ENCODE peak calls at places on chromosomes 12 and 14, in six cellular contexts. One of them, this sample, is unnamed.

GRCh38 chr12:74415633-74416032 is 122.0 kb upstream of the ATXN7L3B start:
- DNase-seq in H9: no peak
- DNase-seq in mesenchymal stem cell: peak
- DNase-seq in neuronal stem cell: peak
- DNase-seq in H1: no peak
- DNase-seq in trophoblast cell: peak
- DNase-seq in this sample: peak

GRCh38 chr12:2641209-2641608 is 153.6 kb upstream of the FKBP4 start:
- DNase-seq in H9: peak
- DNase-seq in mesenchymal stem cell: no peak
- DNase-seq in neuronal stem cell: no peak
- DNase-seq in H1: peak
- DNase-seq in trophoblast cell: peak
- DNase-seq in this sample: peak

GRCh38 chr12:25084816-25085215 is 110.1 kb downstream of the DNAI7 start:
- DNase-seq in H9: peak
- DNase-seq in mesenchymal stem cell: no peak
- DNase-seq in neuronal stem cell: no peak
- DNase-seq in H1: peak
- DNase-seq in trophoblast cell: no peak
- DNase-seq in this sample: no peak

GRCh38 chr12:90120627-90121026 is 412.0 kb upstream of the ATP2B1 start:
- DNase-seq in H9: no peak
- DNase-seq in mesenchymal stem cell: no peak
- DNase-seq in neuronal stem cell: no peak
- DNase-seq in H1: no peak
- DNase-seq in trophoblast cell: no peak
- DNase-seq in this sample: no peak

GRCh38 chr14:36424478-36425102 is 95.4 kb downstream of the NKX2-1 start:
- DNase-seq in H9: no peak
- DNase-seq in mesenchymal stem cell: no peak
- DNase-seq in neuronal stem cell: no peak
- DNase-seq in H1: no peak
- DNase-seq in trophoblast cell: no peak
- DNase-seq in this sample: no peak

GRCh38 chr14:76922599-76922998 is 96.4 kb downstream of the LRRC74A start:
- DNase-seq in H9: no peak
- DNase-seq in mesenchymal stem cell: peak
- DNase-seq in neuronal stem cell: no peak
- DNase-seq in H1: no peak
- DNase-seq in trophoblast cell: no peak
- DNase-seq in this sample: peak

GRCh38 chr14:101020971-101021370 is 117.4 kb upstream of the RTL1 start:
- DNase-seq in H9: no peak
- DNase-seq in mesenchymal stem cell: no peak
- DNase-seq in neuronal stem cell: no peak
- DNase-seq in H1: peak
- DNase-seq in trophoblast cell: no peak
- DNase-seq in this sample: no peak

GRCh38 chr12:3107071-3107583 is 29.9 kb downstream of the TSPAN9 start:
- DNase-seq in H9: peak
- DNase-seq in mesenchymal stem cell: peak
- DNase-seq in neuronal stem cell: no peak
- DNase-seq in H1: peak
- DNase-seq in trophoblast cell: no peak
- DNase-seq in this sample: peak

GRCh38 chr14:56998728-56999127 is 188.4 kb upstream of the OTX2 start:
- DNase-seq in H9: no peak
- DNase-seq in mesenchymal stem cell: no peak
- DNase-seq in neuronal stem cell: no peak
- DNase-seq in H1: no peak
- DNase-seq in trophoblast cell: peak
- DNase-seq in this sample: no peak

GRCh38 chr12:117235261-117235660 is 45.0 kb upstream of the FBXO21 start:
- DNase-seq in H9: no peak
- DNase-seq in mesenchymal stem cell: no peak
- DNase-seq in neuronal stem cell: no peak
- DNase-seq in H1: no peak
- DNase-seq in trophoblast cell: no peak
- DNase-seq in this sample: no peak

GRCh38 chr12:40692617-40693502 is 621 bp downstream of the CNTN1 start:
- DNase-seq in H9: peak
- DNase-seq in mesenchymal stem cell: no peak
- DNase-seq in neuronal stem cell: peak
- DNase-seq in H1: peak
- DNase-seq in trophoblast cell: no peak
- DNase-seq in this sample: no peak

GRCh38 chr12:112321277-112321676 is 61.0 kb downstream of the HECTD4 start:
- DNase-seq in H9: no peak
- DNase-seq in mesenchymal stem cell: no peak
- DNase-seq in neuronal stem cell: no peak
- DNase-seq in H1: no peak
- DNase-seq in trophoblast cell: no peak
- DNase-seq in this sample: no peak

GRCh38 chr14:24188251-24189058 is at the start of gene IPO4:
- DNase-seq in H9: peak
- DNase-seq in mesenchymal stem cell: peak
- DNase-seq in neuronal stem cell: peak
- DNase-seq in H1: peak
- DNase-seq in trophoblast cell: peak
- DNase-seq in this sample: peak

GRCh38 chr12:92989715-92990484 is 60.8 kb upstream of the EEA1 start:
- DNase-seq in H9: no peak
- DNase-seq in mesenchymal stem cell: no peak
- DNase-seq in neuronal stem cell: no peak
- DNase-seq in H1: no peak
- DNase-seq in trophoblast cell: no peak
- DNase-seq in this sample: no peak

GRCh38 chr12:47651368-47652254 is 54.2 kb downstream of the RPAP3 start:
- DNase-seq in H9: peak
- DNase-seq in mesenchymal stem cell: peak
- DNase-seq in neuronal stem cell: peak
- DNase-seq in H1: no peak
- DNase-seq in trophoblast cell: peak
- DNase-seq in this sample: peak

GRCh38 chr12:89355243-89356068 is 3.2 kb upstream of the DUSP6 start:
- DNase-seq in H9: no peak
- DNase-seq in mesenchymal stem cell: peak
- DNase-seq in neuronal stem cell: no peak
- DNase-seq in H1: no peak
- DNase-seq in trophoblast cell: peak
- DNase-seq in this sample: no peak

GRCh38 chr12:90244232-90244631 is 535.6 kb upstream of the ATP2B1 start:
- DNase-seq in H9: no peak
- DNase-seq in mesenchymal stem cell: no peak
- DNase-seq in neuronal stem cell: no peak
- DNase-seq in H1: no peak
- DNase-seq in trophoblast cell: no peak
- DNase-seq in this sample: peak

GRCh38 chr12:17304503-17305347 is 698.8 kb upstream of the LMO3 start:
- DNase-seq in H9: no peak
- DNase-seq in mesenchymal stem cell: no peak
- DNase-seq in neuronal stem cell: no peak
- DNase-seq in H1: no peak
- DNase-seq in trophoblast cell: no peak
- DNase-seq in this sample: no peak

GRCh38 chr12:69633061-69633460 is 22.4 kb upstream of the LRRC10 start:
- DNase-seq in H9: no peak
- DNase-seq in mesenchymal stem cell: no peak
- DNase-seq in neuronal stem cell: no peak
- DNase-seq in H1: no peak
- DNase-seq in trophoblast cell: peak
- DNase-seq in this sample: no peak

GRCh38 chr12:113468365-113469223 is 3.1 kb downstream of the LHX5 start:
- DNase-seq in H9: peak
- DNase-seq in mesenchymal stem cell: no peak
- DNase-seq in neuronal stem cell: peak
- DNase-seq in H1: peak
- DNase-seq in trophoblast cell: no peak
- DNase-seq in this sample: no peak

GRCh38 chr12:107580750-107581529 is 104.7 kb upstream of the PWP1 start:
- DNase-seq in H9: peak
- DNase-seq in mesenchymal stem cell: no peak
- DNase-seq in neuronal stem cell: peak
- DNase-seq in H1: peak
- DNase-seq in trophoblast cell: peak
- DNase-seq in this sample: no peak

GRCh38 chr12:101924647-101925046 is 47.3 kb downstream of the DRAM1 start:
- DNase-seq in H9: no peak
- DNase-seq in mesenchymal stem cell: peak
- DNase-seq in neuronal stem cell: no peak
- DNase-seq in H1: no peak
- DNase-seq in trophoblast cell: peak
- DNase-seq in this sample: peak

GRCh38 chr12:31897791-31898503 is 61.3 kb upstream of the RESF1 start:
- DNase-seq in H9: peak
- DNase-seq in mesenchymal stem cell: peak
- DNase-seq in neuronal stem cell: no peak
- DNase-seq in H1: peak
- DNase-seq in trophoblast cell: peak
- DNase-seq in this sample: no peak

GRCh38 chr12:77229640-77230442 is 164.5 kb upstream of the E2F7 start:
- DNase-seq in H9: no peak
- DNase-seq in mesenchymal stem cell: no peak
- DNase-seq in neuronal stem cell: no peak
- DNase-seq in H1: no peak
- DNase-seq in trophoblast cell: no peak
- DNase-seq in this sample: no peak

GRCh38 chr12:77228376-77228775 is 163.0 kb upstream of the E2F7 start:
- DNase-seq in H9: no peak
- DNase-seq in mesenchymal stem cell: no peak
- DNase-seq in neuronal stem cell: no peak
- DNase-seq in H1: no peak
- DNase-seq in trophoblast cell: peak
- DNase-seq in this sample: no peak

GRCh38 chr12:77236066-77236465 is 170.7 kb upstream of the E2F7 start:
- DNase-seq in H9: no peak
- DNase-seq in mesenchymal stem cell: no peak
- DNase-seq in neuronal stem cell: no peak
- DNase-seq in H1: no peak
- DNase-seq in trophoblast cell: no peak
- DNase-seq in this sample: no peak

GRCh38 chr12:77231548-77231947 is 166.2 kb upstream of the E2F7 start:
- DNase-seq in H9: no peak
- DNase-seq in mesenchymal stem cell: peak
- DNase-seq in neuronal stem cell: no peak
- DNase-seq in H1: no peak
- DNase-seq in trophoblast cell: no peak
- DNase-seq in this sample: peak

DNA sequence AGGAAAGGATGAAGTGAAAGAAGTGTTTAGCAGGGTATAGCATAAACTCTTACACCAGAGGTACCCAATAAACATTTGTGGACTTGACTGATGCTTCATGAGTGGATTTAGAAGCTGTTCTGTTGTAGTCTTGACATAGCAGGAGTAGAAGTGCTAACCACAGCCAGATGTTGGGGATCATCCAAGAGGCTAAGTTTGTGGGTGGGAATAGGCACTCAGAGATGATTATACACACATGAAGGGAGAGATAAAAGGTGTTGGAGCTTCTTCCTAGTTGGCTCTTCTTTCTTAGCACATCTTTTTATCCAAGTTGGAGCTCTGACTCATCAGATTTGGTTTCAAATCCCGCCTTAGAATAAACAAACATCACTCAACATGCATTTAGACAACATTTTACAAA is 166.7 kb upstream of the E2F7 start:
- DNase-seq in H9: no peak
- DNase-seq in mesenchymal stem cell: peak
- DNase-seq in neuronal stem cell: no peak
- DNase-seq in H1: no peak
- DNase-seq in trophoblast cell: no peak
- DNase-seq in this sample: peak
- H3K14ac ChIP-seq in H9: no peak
- H3K14ac ChIP-seq in mesenchymal stem cell: no peak
- H3K14ac ChIP-seq in neuronal stem cell: no peak
- H3K14ac ChIP-seq in H1: no peak
- H3K14ac ChIP-seq in trophoblast cell: no peak
- H3K14ac ChIP-seq in this sample: no peak

GRCh38 chr12:105253882-105254513 is 18.0 kb upstream of the APPL2 start:
- DNase-seq in H9: no peak
- DNase-seq in mesenchymal stem cell: peak
- DNase-seq in neuronal stem cell: no peak
- DNase-seq in H1: no peak
- DNase-seq in trophoblast cell: peak
- DNase-seq in this sample: peak
- H3K9ac ChIP-seq in H9: no peak
- H3K9ac ChIP-seq in mesenchymal stem cell: peak
- H3K9ac ChIP-seq in neuronal stem cell: peak
- H3K9ac ChIP-seq in H1: no peak
- H3K9ac ChIP-seq in trophoblast cell: no peak
- H3K9ac ChIP-seq in this sample: peak

DNA sequence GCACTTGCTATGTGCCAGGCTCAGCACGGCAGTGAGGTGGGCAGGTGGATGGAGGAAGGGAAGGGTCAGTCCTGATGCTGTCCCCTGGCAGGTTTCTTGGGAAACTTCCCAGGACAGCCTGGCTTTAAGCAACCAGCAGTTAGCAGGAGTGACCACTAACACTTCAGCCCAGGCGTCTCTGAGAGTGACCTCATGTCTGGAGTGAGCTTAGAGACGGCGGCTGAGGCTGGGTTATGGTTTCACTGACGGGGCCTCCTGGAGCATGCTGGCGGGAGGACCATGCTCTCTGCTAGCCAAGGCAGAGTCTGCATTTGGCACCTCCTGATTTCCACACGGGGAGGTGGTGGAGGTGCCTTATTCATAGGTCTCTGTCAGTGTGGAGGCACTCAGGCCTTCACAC is 2.5 kb downstream of the HHIPL1 start:
- DNase-seq in H9: no peak
- DNase-seq in mesenchymal stem cell: peak
- DNase-seq in neuronal stem cell: no peak
- DNase-seq in H1: no peak
- DNase-seq in trophoblast cell: no peak
- DNase-seq in this sample: peak
- H2AK5ac ChIP-seq in H9: no peak
- H2AK5ac ChIP-seq in mesenchymal stem cell: no peak
- H2AK5ac ChIP-seq in neuronal stem cell: peak
- H2AK5ac ChIP-seq in H1: no peak
- H2AK5ac ChIP-seq in trophoblast cell: peak
- H2AK5ac ChIP-seq in this sample: no peak

DNA sequence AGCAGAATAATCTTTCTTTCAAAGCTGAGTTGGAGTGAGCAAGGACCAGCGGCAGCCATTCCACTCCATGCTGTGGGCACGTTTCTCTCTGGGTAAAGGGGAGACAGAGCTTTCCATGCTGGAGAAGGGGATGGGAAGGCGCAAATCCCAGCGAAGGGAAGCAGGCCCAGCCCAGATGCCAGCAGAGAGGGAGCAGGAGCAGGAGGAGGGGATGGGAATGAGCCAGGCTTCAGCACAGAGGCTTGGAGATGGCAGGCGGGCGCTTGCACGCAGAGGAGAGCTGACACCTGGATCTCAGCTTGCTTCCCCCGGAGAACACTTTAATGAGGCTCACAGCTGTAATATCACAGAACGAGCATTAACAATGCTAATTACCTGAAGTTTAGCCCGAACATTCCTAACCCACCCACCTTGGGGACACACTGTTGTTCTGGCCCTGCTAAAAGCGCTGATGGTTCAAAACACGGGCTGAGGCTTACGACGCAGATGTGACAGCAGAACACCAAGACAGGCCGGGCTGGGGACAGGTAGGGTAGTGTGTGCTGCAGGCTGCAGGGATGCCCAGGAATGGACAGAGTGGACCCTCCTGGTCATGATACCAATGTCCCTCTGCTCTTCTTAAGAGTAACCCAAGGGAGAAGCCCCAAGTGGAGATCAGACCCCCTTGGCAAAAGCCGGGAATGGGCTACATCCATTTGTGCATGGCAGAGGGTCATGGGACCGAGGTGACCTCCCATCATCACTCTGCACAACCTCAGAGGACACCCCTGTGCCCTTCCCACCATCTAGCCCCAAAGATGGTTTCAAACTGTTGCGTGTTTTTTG is 288.6 kb downstream of the DPF3 start:
- DNase-seq in H9: no peak
- DNase-seq in mesenchymal stem cell: no peak
- DNase-seq in neuronal stem cell: no peak
- DNase-seq in H1: peak
- DNase-seq in trophoblast cell: no peak
- DNase-seq in this sample: no peak
- H3K14ac ChIP-seq in H9: no peak
- H3K14ac ChIP-seq in mesenchymal stem cell: no peak
- H3K14ac ChIP-seq in neuronal stem cell: no peak
- H3K14ac ChIP-seq in H1: no peak
- H3K14ac ChIP-seq in trophoblast cell: no peak
- H3K14ac ChIP-seq in this sample: no peak

This sample was measured in IMR-90.